ENCODE peak calls at places on chromosomes 13 and 19, in six cellular contexts. One of them, this sample, is unnamed.

GRCh38 chr19:409515-410242 is 732 bp upstream of the C2CD4C start:
- DNase-seq in A549: no peak
- DNase-seq in H1: peak
- DNase-seq in K562: no peak
- DNase-seq in endothelial cell of umbilical vein: no peak
- DNase-seq in HepG2: no peak
- DNase-seq in this sample: no peak

GRCh38 chr13:23433171-23434153 is at the start of gene SACS:
- DNase-seq in A549: peak
- DNase-seq in H1: peak
- DNase-seq in K562: no peak
- DNase-seq in endothelial cell of umbilical vein: peak
- DNase-seq in HepG2: no peak
- DNase-seq in this sample: peak

GRCh38 chr13:49218493-49219051 is 1.6 kb upstream of the MLNR start:
- DNase-seq in A549: no peak
- DNase-seq in H1: peak
- DNase-seq in K562: no peak
- DNase-seq in endothelial cell of umbilical vein: no peak
- DNase-seq in HepG2: no peak
- DNase-seq in this sample: peak

GRCh38 chr19:40026597-40026970 is 29.4 kb downstream of the ZNF780B start:
- DNase-seq in A549: no peak
- DNase-seq in H1: no peak
- DNase-seq in K562: no peak
- DNase-seq in endothelial cell of umbilical vein: no peak
- DNase-seq in HepG2: no peak
- DNase-seq in this sample: no peak

GRCh38 chr13:51856027-51856736 is 5.6 kb upstream of the CCDC70 start:
- DNase-seq in A549: no peak
- DNase-seq in H1: no peak
- DNase-seq in K562: no peak
- DNase-seq in endothelial cell of umbilical vein: no peak
- DNase-seq in HepG2: no peak
- DNase-seq in this sample: no peak

GRCh38 chr13:38763446-38764381 is 76.8 kb downstream of the FREM2 start:
- DNase-seq in A549: peak
- DNase-seq in H1: no peak
- DNase-seq in K562: no peak
- DNase-seq in endothelial cell of umbilical vein: peak
- DNase-seq in HepG2: peak
- DNase-seq in this sample: peak

GRCh38 chr13:45361596-45362206 is 20.7 kb upstream of the TPT1 start:
- DNase-seq in A549: peak
- DNase-seq in H1: no peak
- DNase-seq in K562: peak
- DNase-seq in endothelial cell of umbilical vein: no peak
- DNase-seq in HepG2: no peak
- DNase-seq in this sample: no peak

GRCh38 chr19:51560339-51560738 is 10.7 kb upstream of the ZNF175 start:
- DNase-seq in A549: no peak
- DNase-seq in H1: no peak
- DNase-seq in K562: no peak
- DNase-seq in endothelial cell of umbilical vein: no peak
- DNase-seq in HepG2: no peak
- DNase-seq in this sample: no peak

GRCh38 chr19:41945135-41945766 is 13.9 kb downstream of the RABAC1 start:
- DNase-seq in A549: no peak
- DNase-seq in H1: no peak
- DNase-seq in K562: no peak
- DNase-seq in endothelial cell of umbilical vein: no peak
- DNase-seq in HepG2: no peak
- DNase-seq in this sample: no peak

GRCh38 chr19:35609881-35610353 is 2.6 kb upstream of the HAUS5 start:
- DNase-seq in A549: no peak
- DNase-seq in H1: no peak
- DNase-seq in K562: no peak
- DNase-seq in endothelial cell of umbilical vein: no peak
- DNase-seq in HepG2: no peak
- DNase-seq in this sample: no peak

GRCh38 chr13:60090579-60090978 is 73.1 kb downstream of the DIAPH3 start:
- DNase-seq in A549: no peak
- DNase-seq in H1: no peak
- DNase-seq in K562: no peak
- DNase-seq in endothelial cell of umbilical vein: peak
- DNase-seq in HepG2: no peak
- DNase-seq in this sample: no peak

GRCh38 chr19:52896431-52897148 is 845 bp downstream of the ZNF320 start:
- DNase-seq in A549: no peak
- DNase-seq in H1: peak
- DNase-seq in K562: peak
- DNase-seq in endothelial cell of umbilical vein: no peak
- DNase-seq in HepG2: no peak
- DNase-seq in this sample: peak
- TF ChIP-seq JUN in A549: no peak
- TF ChIP-seq JUN in H1: no peak
- TF ChIP-seq JUN in K562: no peak
- TF ChIP-seq JUN in endothelial cell of umbilical vein: no peak
- TF ChIP-seq JUN in HepG2: no peak
- TF ChIP-seq JUN in this sample: no peak

DNA sequence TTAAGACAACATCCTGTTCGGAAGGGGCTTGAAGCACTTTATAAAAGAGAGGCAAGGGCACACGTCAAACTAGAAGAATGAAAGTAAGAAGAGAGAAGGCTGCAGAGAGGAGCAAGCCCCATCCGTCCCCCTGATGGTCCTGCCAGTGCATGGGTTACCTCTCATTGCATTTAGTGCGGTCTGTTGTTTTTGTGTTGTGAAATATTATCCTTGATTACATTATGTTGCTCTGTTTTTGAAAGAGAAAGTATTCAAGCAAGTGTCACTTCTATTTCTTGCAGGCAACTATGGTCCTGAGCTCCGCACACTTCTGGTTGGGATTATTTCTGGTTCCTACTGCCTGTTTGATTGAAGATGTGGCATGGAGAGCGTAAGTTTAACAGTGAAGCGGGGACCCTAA is 90.5 kb downstream of the SHISA2 start:
- DNase-seq in A549: no peak
- DNase-seq in H1: no peak
- DNase-seq in K562: no peak
- DNase-seq in endothelial cell of umbilical vein: no peak
- DNase-seq in HepG2: no peak
- DNase-seq in this sample: no peak
- TF ChIP-seq JUN in A549: no peak
- TF ChIP-seq JUN in H1: no peak
- TF ChIP-seq JUN in K562: no peak
- TF ChIP-seq JUN in endothelial cell of umbilical vein: no peak
- TF ChIP-seq JUN in HepG2: no peak
- TF ChIP-seq JUN in this sample: no peak

GRCh38 chr19:1725100-1726064 is 27.9 kb upstream of the ONECUT3 start:
- DNase-seq in A549: no peak
- DNase-seq in H1: peak
- DNase-seq in K562: peak
- DNase-seq in endothelial cell of umbilical vein: peak
- DNase-seq in HepG2: peak
- DNase-seq in this sample: peak
- TF ChIP-seq JUN in A549: no peak
- TF ChIP-seq JUN in H1: no peak
- TF ChIP-seq JUN in K562: no peak
- TF ChIP-seq JUN in endothelial cell of umbilical vein: no peak
- TF ChIP-seq JUN in HepG2: no peak
- TF ChIP-seq JUN in this sample: no peak

GRCh38 chr13:47901451-47901850 is 99.6 kb downstream of the SUCLA2 start:
- DNase-seq in A549: no peak
- DNase-seq in H1: no peak
- DNase-seq in K562: no peak
- DNase-seq in endothelial cell of umbilical vein: no peak
- DNase-seq in HepG2: no peak
- DNase-seq in this sample: no peak
- TF ChIP-seq JUN in A549: no peak
- TF ChIP-seq JUN in H1: no peak
- TF ChIP-seq JUN in K562: no peak
- TF ChIP-seq JUN in endothelial cell of umbilical vein: no peak
- TF ChIP-seq JUN in HepG2: no peak
- TF ChIP-seq JUN in this sample: no peak

GRCh38 chr13:30690282-30691188 is 44.8 kb upstream of the ALOX5AP start:
- DNase-seq in A549: peak
- DNase-seq in H1: no peak
- DNase-seq in K562: no peak
- DNase-seq in endothelial cell of umbilical vein: no peak
- DNase-seq in HepG2: no peak
- DNase-seq in this sample: no peak
- TF ChIP-seq JUN in A549: peak
- TF ChIP-seq JUN in H1: no peak
- TF ChIP-seq JUN in K562: no peak
- TF ChIP-seq JUN in endothelial cell of umbilical vein: no peak
- TF ChIP-seq JUN in HepG2: no peak
- TF ChIP-seq JUN in this sample: no peak

DNA sequence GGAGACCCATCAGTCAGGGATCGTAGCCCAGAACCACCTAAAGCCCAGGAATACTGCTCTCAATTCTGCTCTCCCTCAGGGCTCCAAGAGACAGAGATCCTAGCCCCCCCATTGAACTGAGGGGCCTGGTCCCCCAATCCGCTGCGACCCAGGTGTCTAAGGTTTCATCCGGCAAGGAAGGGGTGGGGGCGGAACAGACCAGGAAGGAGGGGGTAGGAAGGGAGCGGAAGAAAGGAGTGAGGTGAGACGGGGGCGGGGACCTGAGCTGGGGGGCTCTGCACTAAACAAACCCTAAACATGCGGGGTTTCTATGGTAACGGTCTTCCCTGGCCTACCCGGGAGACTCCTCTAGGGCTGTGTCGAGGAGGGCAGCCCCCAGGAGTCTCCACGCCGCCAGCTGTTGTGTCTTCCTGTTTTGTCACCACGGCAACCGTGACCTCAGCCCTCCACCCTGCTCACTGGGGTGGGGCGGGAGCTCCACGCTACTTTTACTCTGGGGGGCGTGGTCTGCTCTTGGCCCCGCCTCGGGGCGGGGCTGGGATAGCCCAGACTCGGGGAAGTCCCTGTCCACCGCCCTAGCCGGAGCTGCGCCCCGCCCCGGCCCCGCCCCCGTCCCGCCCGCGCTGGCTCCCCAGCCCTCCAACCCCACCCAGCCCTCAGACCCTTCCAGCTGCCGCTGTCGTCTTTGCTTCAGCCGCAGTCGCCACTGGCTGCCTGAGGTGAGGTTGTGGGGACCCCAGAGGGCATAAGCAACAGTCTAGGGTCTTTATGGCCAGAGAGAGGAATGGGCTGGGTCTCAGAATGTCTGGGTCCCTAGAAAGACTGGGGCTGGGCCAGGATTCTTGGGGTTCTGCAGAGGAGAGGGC is at the start of gene MYADM:
- DNase-seq in A549: peak
- DNase-seq in H1: peak
- DNase-seq in K562: peak
- DNase-seq in endothelial cell of umbilical vein: peak
- DNase-seq in HepG2: peak
- DNase-seq in this sample: peak
- TF ChIP-seq JUN in A549: no peak
- TF ChIP-seq JUN in H1: no peak
- TF ChIP-seq JUN in K562: no peak
- TF ChIP-seq JUN in endothelial cell of umbilical vein: no peak
- TF ChIP-seq JUN in HepG2: no peak
- TF ChIP-seq JUN in this sample: no peak

GRCh38 chr13:90686438-90686837 is 661.0 kb upstream of the MIR17HG start:
- DNase-seq in A549: peak
- DNase-seq in H1: no peak
- DNase-seq in K562: no peak
- DNase-seq in endothelial cell of umbilical vein: no peak
- DNase-seq in HepG2: no peak
- DNase-seq in this sample: no peak
- TF ChIP-seq JUN in A549: no peak
- TF ChIP-seq JUN in H1: no peak
- TF ChIP-seq JUN in K562: no peak
- TF ChIP-seq JUN in endothelial cell of umbilical vein: no peak
- TF ChIP-seq JUN in HepG2: no peak
- TF ChIP-seq JUN in this sample: no peak

GRCh38 chr19:16355293-16356043 is 30.8 kb downstream of the KLF2 start:
- DNase-seq in A549: no peak
- DNase-seq in H1: no peak
- DNase-seq in K562: peak
- DNase-seq in endothelial cell of umbilical vein: no peak
- DNase-seq in HepG2: no peak
- DNase-seq in this sample: no peak
- TF ChIP-seq JUN in A549: no peak
- TF ChIP-seq JUN in H1: no peak
- TF ChIP-seq JUN in K562: no peak
- TF ChIP-seq JUN in endothelial cell of umbilical vein: no peak
- TF ChIP-seq JUN in HepG2: no peak
- TF ChIP-seq JUN in this sample: no peak

GRCh38 chr19:28521614-28522544 is 691.1 kb downstream of the UQCRFS1 start:
- DNase-seq in A549: no peak
- DNase-seq in H1: no peak
- DNase-seq in K562: no peak
- DNase-seq in endothelial cell of umbilical vein: no peak
- DNase-seq in HepG2: no peak
- DNase-seq in this sample: no peak

GRCh38 chr19:28521169-28521568 is 691.8 kb downstream of the UQCRFS1 start:
- DNase-seq in A549: no peak
- DNase-seq in H1: no peak
- DNase-seq in K562: no peak
- DNase-seq in endothelial cell of umbilical vein: no peak
- DNase-seq in HepG2: no peak
- DNase-seq in this sample: no peak

GRCh38 chr19:28522545-28522922 is 690.4 kb downstream of the UQCRFS1 start:
- DNase-seq in A549: no peak
- DNase-seq in H1: peak
- DNase-seq in K562: peak
- DNase-seq in endothelial cell of umbilical vein: no peak
- DNase-seq in HepG2: no peak
- DNase-seq in this sample: no peak

GRCh38 chr19:28526042-28526441 is 686.9 kb downstream of the UQCRFS1 start:
- DNase-seq in A549: no peak
- DNase-seq in H1: no peak
- DNase-seq in K562: no peak
- DNase-seq in endothelial cell of umbilical vein: no peak
- DNase-seq in HepG2: no peak
- DNase-seq in this sample: no peak

DNA sequence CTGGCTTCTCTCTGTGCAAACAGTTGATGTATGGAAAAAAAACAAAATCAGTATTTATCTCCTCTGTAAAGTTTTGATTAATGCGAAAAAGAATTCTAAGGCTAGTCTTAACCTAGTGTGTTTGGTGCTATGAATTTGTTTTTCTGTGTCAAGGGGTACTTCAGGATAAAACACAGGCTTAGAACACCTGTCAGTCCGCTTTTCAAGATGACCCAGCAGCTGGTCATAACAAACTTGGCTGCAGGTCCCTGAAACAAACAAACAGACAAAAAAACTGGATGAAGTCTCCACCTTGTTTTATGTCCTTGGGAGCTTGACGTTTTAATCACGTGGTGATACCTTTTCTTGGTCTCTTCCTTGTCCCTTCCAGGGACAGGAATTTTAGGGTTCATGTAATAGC is 689.3 kb downstream of the UQCRFS1 start:
- DNase-seq in A549: no peak
- DNase-seq in H1: no peak
- DNase-seq in K562: no peak
- DNase-seq in endothelial cell of umbilical vein: no peak
- DNase-seq in HepG2: no peak
- DNase-seq in this sample: no peak
- TF ChIP-seq JUN in A549: no peak
- TF ChIP-seq JUN in H1: no peak
- TF ChIP-seq JUN in K562: no peak
- TF ChIP-seq JUN in endothelial cell of umbilical vein: no peak
- TF ChIP-seq JUN in HepG2: no peak
- TF ChIP-seq JUN in this sample: no peak

This sample was measured in WTC11.